ENCODE peak calls at places on chromosomes 5 and 9, in nine cellular contexts. X, H, W, N, D, F, R, E and P are unnamed samples.

GRCh38 chr9:109779711-109780452 is at the start of gene PALM2AKAP2:
- DNase-seq in E (peak), F (peak), D (no peak), H (no peak), W (peak), R (no peak), N (peak), X (peak), P (peak)

GRCh38 chr9:108410161-108410560 is 445.6 kb downstream of the ACTL7B start:
- DNase-seq in H (no peak), F (no peak), E (no peak), D (no peak), N (no peak), R (no peak), W (no peak), X (no peak), P (no peak)

GRCh38 chr9:122386316-122386872 is 15.6 kb downstream of the PTGS1 start:
- DNase-seq in H (no peak), F (no peak), W (no peak), E (no peak), N (no peak), R (no peak), X (no peak), D (no peak), P (no peak)

GRCh38 chr5:109743770-109744212 is 54.1 kb downstream of the MAN2A1 start:
- DNase-seq in D (no peak), H (no peak), W (no peak), N (no peak), E (peak), X (no peak), F (no peak), R (no peak), P (no peak)

GRCh38 chr9:95018099-95018927 is 291.8 kb downstream of the AOPEP start:
- DNase-seq in F (no peak), N (no peak), H (peak), R (no peak), X (no peak), D (no peak), W (no peak), E (peak), P (no peak)

GRCh38 chr5:80246995-80247729 is 8.7 kb downstream of the SERINC5 start:
- DNase-seq in F (no peak), H (no peak), X (peak), R (no peak), D (no peak), N (peak), E (peak), W (no peak), P (peak)

GRCh38 chr5:57207681-57208080 is 33.8 kb downstream of the GPBP1 start:
- DNase-seq in R (no peak), F (no peak), D (no peak), E (no peak), W (no peak), N (no peak), X (no peak), H (no peak), P (no peak)

GRCh38 chr9:75448281-75448680 is 360.0 kb downstream of the OSTF1 start:
- DNase-seq in F (no peak), E (no peak), X (no peak), H (no peak), R (no peak), W (no peak), N (no peak), D (no peak), P (no peak)

GRCh38 chr5:43165323-43165722 is 26.7 kb upstream of the NIM1K start:
- DNase-seq in R (no peak), X (no peak), E (no peak), H (no peak), W (no peak), D (no peak), N (no peak), F (no peak), P (no peak)

GRCh38 chr5:123119334-123119986 is 30.4 kb downstream of the PRDM6 start:
- DNase-seq in F (peak), H (no peak), X (peak), N (no peak), E (peak), D (no peak), R (no peak), W (no peak), P (no peak)

GRCh38 chr5:54552446-54552845 is 34.9 kb downstream of the SNX18 start:
- DNase-seq in H (no peak), F (no peak), X (no peak), E (no peak), D (no peak), N (no peak), W (no peak), R (no peak), P (no peak)

GRCh38 chr9:109512170-109512756 is 14.2 kb upstream of the PTPN3 start:
- DNase-seq in D (no peak), E (no peak), N (no peak), H (no peak), W (no peak), R (no peak), X (no peak), F (no peak), P (no peak)

GRCh38 chr5:14351845-14352712 is 208.9 kb downstream of the TRIO start:
- DNase-seq in H (peak), X (peak), R (peak), D (no peak), W (peak), F (peak), E (peak), N (peak), P (peak)

GRCh38 chr5:73946926-73947455 is 321.0 kb downstream of the ARHGEF28 start:
- DNase-seq in X (no peak), H (no peak), F (no peak), D (no peak), R (no peak), N (no peak), W (no peak), E (no peak), P (no peak)

GRCh38 chr9:113567361-113568080 is 104.0 kb downstream of the RGS3 start:
- DNase-seq in N (no peak), D (no peak), H (no peak), E (no peak), R (no peak), F (no peak), X (no peak), W (no peak), P (no peak)

GRCh38 chr5:88952996-88953643 is 70.1 kb upstream of the MEF2C start:
- DNase-seq in R (no peak), E (no peak), X (no peak), W (no peak), N (no peak), F (no peak), D (no peak), H (no peak), P (no peak)

GRCh38 chr9:135306699-135307098 is 172.9 kb upstream of the PPP1R26 start:
- DNase-seq in W (no peak), F (no peak), H (no peak), N (no peak), X (no peak), R (no peak), E (no peak), D (no peak), P (no peak)

GRCh38 chr5:90644132-90644531 is 85.5 kb downstream of the ADGRV1 start:
- DNase-seq in F (no peak), H (no peak), R (no peak), D (no peak), N (no peak), W (no peak), E (peak), X (no peak), P (no peak)

GRCh38 chr5:172389578-172390112 is 64.7 kb downstream of the SH3PXD2B start:
- DNase-seq in N (no peak), X (no peak), E (peak), F (no peak), D (no peak), H (no peak), R (no peak), W (no peak), P (no peak)

GRCh38 chr5:129945031-129945430 is 40.8 kb downstream of the CHSY3 start:
- DNase-seq in E (no peak), H (no peak), N (no peak), F (no peak), R (no peak), D (no peak), X (no peak), W (no peak), P (no peak)

GRCh38 chr5:156359452-156359851 is 32.5 kb downstream of the SGCD start:
- DNase-seq in X (no peak), H (no peak), N (no peak), F (no peak), R (no peak), E (no peak), D (no peak), W (no peak), P (no peak)

GRCh38 chr9:573551-574410 is 267.7 kb upstream of the DMRT1 start:
- DNase-seq in R (no peak), W (no peak), F (no peak), E (no peak), X (no peak), H (no peak), D (no peak), N (peak), P (peak)

GRCh38 chr5:139810341-139811075 is 14.9 kb downstream of the PSD2 start:
- DNase-seq in E (no peak), D (no peak), X (peak), F (no peak), R (no peak), N (no peak), W (no peak), H (no peak), P (no peak)